ENCODE peak calls at places on chromosomes 4 and X, in five cellular contexts. F is neural crest cell; K is stimulated activated CD4-positive, alpha-beta T cell treated with anti-CD3 and anti-CD28 coated beads, TNF-alpha, amount 100 ng/mL, for 24 hours; Q is stimulated activated CD8-positive, alpha-beta memory T cell treated with anti-CD3 and anti-CD28 coated beads, Interleukin-4, amount 100 ng/mL, for 1 hour; A is ELR. V is an unnamed sample.

GRCh38 chr4:84697615-84698201 is 114.8 kb downstream of the CDS1 start:
- DNase-seq in F (no peak), K (no peak), Q (no peak), A (peak; percentile 50), V (no peak)

GRCh38 chrX:700936-701335 is 70.3 kb downstream of the SHOX start:
- DNase-seq in F (no peak), K (no peak), Q (no peak), A (no peak), V (no peak)

GRCh38 chrX:386768-387575 is at the start of gene PPP2R3B:
- DNase-seq in F (peak; percentile 98), K (peak; percentile 97), Q (peak; percentile 95), A (peak; percentile 98), V (peak; percentile 93)

GRCh38 chrX:123736333-123736921 is 3.6 kb upstream of the THOC2 start:
- DNase-seq in F (no peak), K (no peak), Q (no peak), A (peak; percentile 67), V (peak; percentile 52)

GRCh38 chr4:139921551-139922184 is 232.3 kb downstream of the MAML3 start:
- DNase-seq in F (no peak), K (no peak), Q (no peak), A (no peak), V (no peak)

GRCh38 chr4:86974481-86975050 is 39.8 kb downstream of the AFF1 start:
- DNase-seq in F (no peak), K (no peak), Q (no peak), A (no peak), V (no peak)

GRCh38 chr4:147480891-147481576 is at the start of gene EDNRA:
- DNase-seq in F (peak; percentile 33), K (no peak), Q (no peak), A (peak; percentile 61), V (no peak)

GRCh38 chr4:13289391-13289790 is 194.7 kb downstream of the RAB28 start:
- DNase-seq in F (no peak), K (no peak), Q (no peak), A (peak; percentile 63), V (no peak)

GRCh38 chr4:53233396-53233795 is 132.5 kb downstream of the SCFD2 start:
- DNase-seq in F (no peak), K (no peak), Q (no peak), A (no peak), V (no peak)

GRCh38 chrX:14010566-14010965 is 19.1 kb downstream of the GEMIN8 start:
- DNase-seq in F (no peak), K (no peak), Q (no peak), A (peak; percentile 3), V (no peak)

GRCh38 chr4:108060164-108060563 is 70.5 kb downstream of the HADH start:
- DNase-seq in F (no peak), K (no peak), Q (no peak), A (peak; percentile 68), V (peak; percentile 19)